ENCODE peak calls at places on chromosomes 4 and X, in ten cellular contexts. D is naive thymus-derived CD4-positive, alpha-beta T cell; K is uterus; F is iPS DF 6.9; B is HL-60; W is dorsolateral prefrontal cortex; P is breast epithelium; J is mammary epithelial cell; N is heart left ventricle; S is cardiac muscle cell. M is an unnamed sample.

GRCh38 chr4:48329193-48329592 is 12.1 kb upstream of the SLAIN2 start:
- DNase-seq in W (no peak), S (no peak), D (no peak), B (no peak), K (no peak), P (no peak), J (no peak), N (no peak), F (no peak), M (no peak)

GRCh38 chr4:74097631-74098550 is 1.1 kb downstream of the CXCL2 start:
- DNase-seq in J (peak; percentile 74), K (no peak), N (no peak), D (no peak), F (no peak), P (no peak), B (no peak), S (peak; percentile 69), W (no peak), M (no peak)

GRCh38 chr4:83536649-83537352 is 893 bp downstream of the GPAT3 start:
- DNase-seq in W (no peak), J (no peak), K (no peak), N (no peak), B (no peak), S (no peak), F (no peak), P (no peak), D (no peak), M (no peak)

GRCh38 chrX:136823175-136823574 is 42.4 kb upstream of the ARHGEF6 start:
- DNase-seq in K (no peak), B (no peak), P (no peak), J (peak; percentile 25), N (no peak), F (no peak), W (no peak), D (no peak), S (no peak), M (no peak)

GRCh38 chr4:57501715-57502114 is 391.5 kb upstream of the IGFBP7 start:
- DNase-seq in S (peak; percentile 30), F (peak; percentile 5), D (no peak), N (peak; percentile 80), P (no peak), W (no peak), B (no peak), K (no peak), J (peak; percentile 47), M (no peak)

GRCh38 chr4:123116412-123116811 is 194.0 kb upstream of the NUDT6 start:
- DNase-seq in N (no peak), P (no peak), S (peak; percentile 53), F (no peak), J (peak; percentile 44), D (no peak), W (no peak), B (no peak), K (no peak), M (no peak)

GRCh38 chr4:141155586-141155985 is 22.3 kb upstream of the RNF150 start:
- DNase-seq in F (no peak), W (no peak), K (no peak), S (peak; percentile 37), D (no peak), N (no peak), P (no peak), J (peak; percentile 5), B (no peak), M (no peak)

GRCh38 chrX:38045697-38046096 is 39.3 kb downstream of the SYTL5 start:
- DNase-seq in F (no peak), W (no peak), D (no peak), B (no peak), P (no peak), J (no peak), N (no peak), K (peak; percentile 20), S (peak; percentile 51), M (no peak)

GRCh38 chr4:4555916-4556315 is 14.1 kb upstream of the STX18 start:
- DNase-seq in N (no peak), K (no peak), D (no peak), W (no peak), B (no peak), S (peak; percentile 80), J (peak; percentile 37), F (no peak), P (no peak), M (no peak)

GRCh38 chr4:165842684-165843083 is 30.4 kb upstream of the TLL1 start:
- DNase-seq in B (no peak), N (no peak), S (no peak), D (no peak), J (no peak), W (no peak), P (no peak), K (no peak), F (no peak), M (no peak)

GRCh38 chrX:81348388-81348787 is 146.5 kb downstream of the SH3BGRL start:
- DNase-seq in F (no peak), B (peak; percentile 16), N (no peak), P (no peak), S (no peak), K (no peak), W (no peak), J (no peak), D (no peak), M (no peak)

GRCh38 chr4:149891381-149891780 is 75.7 kb upstream of the IQCM start:
- DNase-seq in B (no peak), P (no peak), F (no peak), J (no peak), N (no peak), S (no peak), K (no peak), W (no peak), D (no peak), M (no peak)

GRCh38 chr4:83108101-83108861 is 6.2 kb downstream of the PLAC8 start:
- DNase-seq in J (no peak), F (no peak), W (no peak), D (no peak), B (no peak), P (no peak), K (no peak), S (no peak), N (no peak), M (no peak)

GRCh38 chr4:186621959-186622553 is 66.7 kb upstream of the MTNR1A start:
- DNase-seq in S (peak; percentile 89), K (no peak), B (no peak), F (no peak), N (no peak), P (no peak), J (peak; percentile 79), D (no peak), W (no peak), M (no peak)
- H3K27ac ChIP-seq in S (no peak overlapping the region), K (no peak overlapping the region), B (no peak overlapping the region), F (no peak overlapping the region), N (no peak overlapping the region), P (no peak overlapping the region), J (no peak overlapping the region), D (no peak overlapping the region), W (no peak overlapping the region), M (no peak overlapping the region)

GRCh38 chrX:7158468-7158990 is 10.6 kb upstream of the PUDP start:
- DNase-seq in N (no peak), F (no peak), J (no peak), S (no peak), D (no peak), W (no peak), K (no peak), P (no peak), B (no peak), M (no peak)

GRCh38 chrX:7154040-7154597 is 6.2 kb upstream of the PUDP start:
- DNase-seq in P (no peak), S (no peak), W (no peak), J (no peak), B (no peak), F (no peak), D (no peak), K (no peak), N (no peak), M (no peak)

GRCh38 chrX:7153231-7153630 is 5.3 kb upstream of the PUDP start:
- DNase-seq in N (no peak), S (no peak), P (no peak), D (no peak), W (no peak), F (no peak), K (no peak), B (no peak), J (no peak), M (no peak)

GRCh38 chrX:7156879-7157278 is 8.9 kb upstream of the PUDP start:
- DNase-seq in J (no peak), S (no peak), K (no peak), P (no peak), W (no peak), B (no peak), D (no peak), N (no peak), F (no peak), M (no peak)

DNA sequence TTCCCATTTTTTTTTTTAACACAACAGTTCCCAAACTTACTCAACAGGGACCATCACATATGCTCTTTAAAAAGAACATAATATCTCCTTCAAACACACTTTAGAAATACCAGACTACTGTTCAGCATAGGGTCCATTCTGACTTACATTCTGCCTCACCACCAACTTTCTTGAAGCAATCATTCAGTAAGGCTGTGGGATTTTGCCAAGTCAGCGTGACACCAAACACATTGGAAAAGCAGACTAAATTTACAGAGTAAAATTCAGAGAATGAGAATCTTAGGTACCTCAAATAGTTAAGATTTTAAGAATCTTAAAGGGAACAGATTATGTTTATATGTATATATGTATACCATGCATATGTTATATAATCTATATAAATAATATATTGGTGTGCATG is 7.2 kb upstream of the PUDP start:
- DNase-seq in B (no peak), D (no peak), J (no peak), K (no peak), P (no peak), N (no peak), S (no peak), W (no peak), F (no peak), M (no peak)
- H3K27ac ChIP-seq in B (no peak overlapping the region), D (no peak overlapping the region), J (no peak overlapping the region), K (no peak overlapping the region), P (no peak overlapping the region), N (no peak overlapping the region), S (no peak overlapping the region), W (no peak overlapping the region), F (no peak overlapping the region), M (no peak overlapping the region)

DNA sequence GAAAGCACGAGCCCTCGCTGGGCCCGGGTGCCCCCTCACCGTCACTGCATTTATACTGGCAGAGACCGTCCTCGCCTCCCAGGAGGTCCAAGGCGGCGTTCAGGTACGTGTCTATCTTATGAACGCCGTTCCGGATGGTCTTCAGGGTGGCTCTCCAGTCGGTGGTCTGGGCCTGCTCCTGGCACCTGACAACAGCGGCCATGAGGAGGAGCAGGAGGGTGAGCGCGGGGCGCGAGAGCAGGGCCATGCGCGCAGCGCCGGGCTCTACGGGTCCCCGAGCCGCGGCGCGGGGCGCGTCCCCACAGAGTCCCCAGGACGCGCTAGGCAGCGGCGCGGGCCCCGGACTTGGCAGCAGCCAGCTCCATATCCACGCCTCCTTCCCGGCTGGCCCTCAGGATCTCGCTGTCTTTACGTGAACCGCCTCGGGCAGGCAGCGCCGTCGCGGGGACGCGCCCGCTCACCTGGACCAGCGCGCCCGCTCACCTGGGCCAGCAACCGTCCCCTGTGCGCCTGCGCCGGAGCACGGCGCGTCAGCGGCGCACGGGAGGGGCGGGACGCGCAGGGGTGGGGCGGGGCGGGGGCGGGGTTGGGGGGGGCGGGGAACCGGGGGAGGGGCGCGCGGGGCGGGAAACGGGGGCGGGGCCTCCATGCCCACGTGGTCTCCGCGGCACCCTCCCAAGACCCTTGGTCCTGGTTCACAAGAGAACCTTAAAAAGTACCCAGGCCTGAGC is at the start of gene PLA2G12A:
- DNase-seq in F (peak; percentile 66), K (peak; percentile 63), J (peak; percentile 93), P (peak; percentile 88), W (peak; percentile 57), S (peak; percentile 65), B (peak; percentile 51), D (peak; percentile 81), N (peak; percentile 68), M (peak; percentile 78)
- H3K27ac ChIP-seq in F (no peak within 1 kb of the TSS), K (peak within 1 kb of the TSS; percentile 88), J (peak within 1 kb of the TSS; percentile 56), P (peak within 1 kb of the TSS; percentile 92), W (peak within 1 kb of the TSS; percentile 80), S (peak within 1 kb of the TSS; percentile 36), B (peak within 1 kb of the TSS; percentile 66), D (peak within 1 kb of the TSS; percentile 78), N (peak within 1 kb of the TSS; percentile 8), M (peak within 1 kb of the TSS; percentile 68)

GRCh38 chr4:1578301-1578781 is 105.8 kb downstream of the FAM53A start:
- DNase-seq in B (no peak), P (no peak), J (no peak), D (no peak), S (no peak), K (no peak), F (no peak), N (peak; percentile 33), W (no peak), M (no peak)
- H3K27ac ChIP-seq in B (no peak overlapping the region), P (no peak overlapping the region), J (no peak overlapping the region), D (no peak overlapping the region), S (peak overlapping the region; percentile 30), K (no peak overlapping the region), F (no peak overlapping the region), N (no peak overlapping the region), W (no peak overlapping the region), M (no peak overlapping the region)